ENCODE peak calls at places on chromosome 4, in seven cellular contexts. H is AG09319; F is gastrocnemius medialis; J is BJ; Q is coronary artery; M is tibial artery; X is CD8-positive, alpha-beta T cell. U is an unnamed sample.

GRCh38 chr4:75679876-75680575 is 6.8 kb upstream of the G3BP2 start:
- DNase-seq in H (no peak), F (no peak), J (no peak), Q (no peak), M (no peak), X (no peak), U (no peak)

GRCh38 chr4:75718529-75718928 is 5.8 kb upstream of the USO1 start:
- DNase-seq in H (no peak), F (no peak), J (no peak), Q (no peak), M (no peak), X (no peak), U (no peak)

GRCh38 chr4:17117746-17118145 is 219.3 kb upstream of the LDB2 start:
- DNase-seq in H (no peak), F (no peak), J (no peak), Q (no peak), M (no peak), X (no peak), U (no peak)

GRCh38 chr4:183443609-183444148 is 757 bp upstream of the CDKN2AIP start:
- DNase-seq in H (no peak), F (peak), J (peak), Q (peak), M (no peak), X (peak), U (no peak)

GRCh38 chr4:41181037-41181436 is 33.3 kb downstream of the APBB2 start:
- DNase-seq in H (no peak), F (no peak), J (no peak), Q (no peak), M (no peak), X (no peak), U (no peak)

GRCh38 chr4:11774346-11774745 is 345.7 kb upstream of the HS3ST1 start:
- DNase-seq in H (no peak), F (no peak), J (no peak), Q (no peak), M (no peak), X (no peak), U (no peak)

GRCh38 chr4:3461515-3462291 is 1.4 kb upstream of the DOK7 start:
- DNase-seq in H (no peak), F (peak), J (no peak), Q (peak), M (no peak), X (no peak), U (peak)

GRCh38 chr4:107034982-107035710 is 967 bp downstream of the DKK2 start:
- DNase-seq in H (no peak), F (peak), J (no peak), Q (no peak), M (peak), X (no peak), U (no peak)

GRCh38 chr4:89303989-89304388 is 3.6 kb downstream of the GPRIN3 start:
- DNase-seq in H (no peak), F (no peak), J (no peak), Q (no peak), M (no peak), X (no peak), U (no peak)

GRCh38 chr4:107734120-107734519 is 14.1 kb upstream of the PAPSS1 start:
- DNase-seq in H (no peak), F (no peak), J (no peak), Q (no peak), M (no peak), X (no peak), U (no peak)

GRCh38 chr4:165682621-165683020 is 190.4 kb upstream of the TLL1 start:
- DNase-seq in H (no peak), F (no peak), J (no peak), Q (no peak), M (no peak), X (no peak), U (no peak)

GRCh38 chr4:78689224-78689623 is 86.9 kb upstream of the BMP2K start:
- DNase-seq in H (no peak), F (no peak), J (no peak), Q (no peak), M (no peak), X (no peak), U (no peak)

GRCh38 chr4:113476800-113477199 is 284.7 kb downstream of the CAMK2D start:
- DNase-seq in H (no peak), F (no peak), J (no peak), Q (no peak), M (no peak), X (no peak), U (no peak)

GRCh38 chr4:121764702-121765367 is at the start of gene SMIM43:
- DNase-seq in H (no peak), F (no peak), J (no peak), Q (no peak), M (no peak), X (no peak), U (no peak)

GRCh38 chr4:104302731-104303130 is 192.0 kb downstream of the CXXC4 start:
- DNase-seq in H (no peak), F (no peak), J (no peak), Q (no peak), M (no peak), X (no peak), U (no peak)

GRCh38 chr4:1033840-1034551 is 22.6 kb downstream of the FGFRL1 start:
- DNase-seq in H (no peak), F (no peak), J (no peak), Q (no peak), M (peak), X (no peak), U (no peak)

GRCh38 chr4:73698217-73698616 is 42.2 kb upstream of the CXCL8 start:
- DNase-seq in H (no peak), F (no peak), J (no peak), Q (no peak), M (no peak), X (no peak), U (no peak)

GRCh38 chr4:77600521-77601451 is 4.8 kb upstream of the CXCL13 start:
- DNase-seq in H (no peak), F (no peak), J (no peak), Q (no peak), M (no peak), X (no peak), U (no peak)

GRCh38 chr4:101865501-101866062 is 75.1 kb downstream of the BANK1 start:
- DNase-seq in H (no peak), F (no peak), J (peak), Q (no peak), M (no peak), X (no peak), U (no peak)

GRCh38 chr4:38601244-38601915 is 62.6 kb upstream of the KLF3 start:
- DNase-seq in H (no peak), F (no peak), J (no peak), Q (no peak), M (peak), X (no peak), U (no peak)

GRCh38 chr4:145423017-145423708 is 58.5 kb upstream of the SMAD1 start:
- DNase-seq in H (no peak), F (no peak), J (no peak), Q (no peak), M (no peak), X (no peak), U (no peak)

GRCh38 chr4:137635108-137635507 is 102.8 kb upstream of the PCDH18 start:
- DNase-seq in H (peak), F (no peak), J (no peak), Q (no peak), M (no peak), X (no peak), U (no peak)

GRCh38 chr4:95505149-95505548 is 43.6 kb downstream of the UNC5C start:
- DNase-seq in H (no peak), F (no peak), J (no peak), Q (no peak), M (no peak), X (no peak), U (no peak)

GRCh38 chr4:98706200-98706813 is 47.9 kb upstream of the TSPAN5 start:
- DNase-seq in H (no peak), F (no peak), J (no peak), Q (no peak), M (no peak), X (peak), U (no peak)

GRCh38 chr4:188704288-188704687 is 565.0 kb downstream of the TRIML1 start:
- DNase-seq in H (no peak), F (no peak), J (no peak), Q (no peak), M (no peak), X (no peak), U (no peak)

GRCh38 chr4:148510211-148510610 is 68.0 kb upstream of the NR3C2 start:
- DNase-seq in H (no peak), F (no peak), J (no peak), Q (no peak), M (no peak), X (no peak), U (no peak)

GRCh38 chr4:118967393-118967792 is 78.7 kb downstream of the SYNPO2 start:
- DNase-seq in H (peak), F (peak), J (no peak), Q (no peak), M (peak), X (no peak), U (no peak)

DNA sequence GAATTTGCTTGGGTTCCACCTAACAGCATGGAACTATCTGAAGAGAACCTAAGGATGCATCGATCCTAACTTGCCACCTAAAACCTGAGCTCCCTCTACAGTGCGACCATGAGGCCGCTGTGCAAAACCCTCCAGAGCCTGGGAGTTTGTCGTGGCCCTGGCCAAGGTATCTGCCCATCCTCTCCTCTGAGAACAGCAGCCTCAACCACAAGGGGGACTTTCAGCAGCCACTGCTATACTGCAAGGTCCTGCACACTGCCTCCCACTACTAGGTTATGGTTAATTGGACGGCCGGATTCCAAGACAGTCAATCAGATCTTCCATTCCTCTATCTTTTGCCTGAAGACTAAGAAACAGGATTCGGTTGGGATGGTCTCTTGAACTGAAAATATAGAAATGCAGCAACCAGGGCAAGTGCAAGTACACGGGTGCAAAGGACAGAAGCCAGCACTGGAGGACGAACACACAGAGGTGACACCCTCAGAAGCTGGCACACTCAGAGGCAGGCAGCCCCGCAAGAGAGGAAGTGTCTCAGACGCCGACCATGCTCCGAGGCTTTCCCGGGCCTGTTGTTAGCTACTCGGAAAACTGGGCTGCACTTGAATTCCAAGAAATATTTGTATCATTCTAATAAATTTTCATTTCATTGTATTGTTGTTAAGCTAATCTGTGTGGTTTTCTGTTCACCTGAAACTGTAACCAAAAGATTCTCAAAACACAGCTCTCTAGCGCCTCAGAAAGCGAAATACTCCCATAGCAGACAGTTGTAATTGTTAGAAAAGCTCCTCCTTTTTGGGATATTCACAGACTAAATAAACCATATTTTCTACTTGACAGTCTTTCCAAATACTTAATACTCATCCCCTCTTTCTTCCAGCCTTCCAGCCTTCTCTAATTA is 63.3 kb downstream of the AFAP1 start:
- DNase-seq in H (no peak), F (no peak), J (no peak), Q (no peak), M (no peak), X (peak), U (no peak)
- TF ChIP-seq CTCF in H (peak), F (no peak), J (peak), Q (no peak), M (peak), X (no peak), U (no peak)

GRCh38 chr4:20754091-20754490 is 53.8 kb downstream of the PACRGL start:
- DNase-seq in H (no peak), F (no peak), J (no peak), Q (no peak), M (no peak), X (no peak), U (no peak)

GRCh38 chr4:20764353-20764752 is 64.1 kb downstream of the PACRGL start:
- DNase-seq in H (no peak), F (no peak), J (no peak), Q (no peak), M (no peak), X (no peak), U (no peak)

GRCh38 chr4:20761382-20761781 is 61.1 kb downstream of the PACRGL start:
- DNase-seq in H (no peak), F (no peak), J (no peak), Q (no peak), M (no peak), X (no peak), U (no peak)

GRCh38 chr4:20761826-20762225 is 61.6 kb downstream of the PACRGL start:
- DNase-seq in H (no peak), F (no peak), J (no peak), Q (no peak), M (no peak), X (no peak), U (no peak)

GRCh38 chr4:20760053-20760452 is 59.8 kb downstream of the PACRGL start:
- DNase-seq in H (no peak), F (no peak), J (no peak), Q (no peak), M (no peak), X (no peak), U (no peak)
- TF ChIP-seq CTCF in H (no peak), F (no peak), J (peak), Q (no peak), M (no peak), X (no peak), U (no peak)

GRCh38 chr4:128604204-128604603 is 205.3 kb upstream of the JADE1 start:
- DNase-seq in H (no peak), F (no peak), J (no peak), Q (no peak), M (no peak), X (no peak), U (no peak)

GRCh38 chr4:128604840-128605239 is 204.7 kb upstream of the JADE1 start:
- DNase-seq in H (no peak), F (no peak), J (no peak), Q (no peak), M (no peak), X (no peak), U (no peak)

GRCh38 chr4:128601992-128602695 is 207.4 kb upstream of the JADE1 start:
- DNase-seq in H (no peak), F (no peak), J (no peak), Q (no peak), M (peak), X (no peak), U (no peak)

GRCh38 chr4:128600410-128600809 is 209.1 kb upstream of the JADE1 start:
- DNase-seq in H (no peak), F (no peak), J (no peak), Q (no peak), M (peak), X (no peak), U (no peak)

GRCh38 chr4:128600996-128601857 is 208.3 kb upstream of the JADE1 start:
- DNase-seq in H (peak), F (peak), J (peak), Q (no peak), M (peak), X (no peak), U (peak)
- TF ChIP-seq CTCF in H (no peak), F (no peak), J (no peak), Q (no peak), M (no peak), X (no peak), U (no peak)

GRCh38 chr4:152063301-152064235 is 302.8 kb upstream of the GATB start:
- DNase-seq in H (no peak), F (peak), J (no peak), Q (no peak), M (no peak), X (peak), U (peak)

GRCh38 chr4:152064282-152064681 is 303.5 kb upstream of the GATB start:
- DNase-seq in H (no peak), F (no peak), J (no peak), Q (no peak), M (no peak), X (no peak), U (no peak)

GRCh38 chr4:152064753-152065152 is 303.9 kb upstream of the GATB start:
- DNase-seq in H (no peak), F (no peak), J (no peak), Q (no peak), M (no peak), X (no peak), U (no peak)

GRCh38 chr4:152065545-152065944 is 304.7 kb upstream of the GATB start:
- DNase-seq in H (no peak), F (no peak), J (no peak), Q (no peak), M (no peak), X (no peak), U (no peak)
- TF ChIP-seq CTCF in H (no peak), F (no peak), J (no peak), Q (no peak), M (no peak), X (no peak), U (no peak)

GRCh38 chr4:6333301-6334202 is 63.9 kb downstream of the WFS1 start:
- DNase-seq in H (no peak), F (no peak), J (no peak), Q (no peak), M (no peak), X (no peak), U (no peak)
- TF ChIP-seq CTCF in H (peak), F (peak), J (peak), Q (no peak), M (no peak), X (no peak), U (peak)

DNA sequence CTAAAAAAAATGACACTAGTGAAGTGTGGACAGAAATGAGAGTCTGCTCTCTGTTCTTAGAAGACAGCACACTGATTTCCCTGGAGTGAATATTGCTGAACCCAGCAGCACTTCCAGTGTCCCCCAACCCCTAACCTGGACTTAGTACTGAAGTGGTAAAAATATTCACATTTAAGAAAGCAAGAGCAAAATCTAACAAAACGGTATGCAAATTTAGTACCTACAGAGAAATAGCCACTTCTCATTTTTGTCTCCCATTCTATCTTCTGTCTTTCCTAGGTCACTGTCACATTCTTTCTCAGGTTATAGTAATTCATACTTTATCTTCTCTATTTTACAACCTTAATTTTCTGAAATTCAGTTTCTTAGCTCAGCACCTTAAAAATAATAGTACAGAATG is 274.7 kb downstream of the CFAP299 start:
- DNase-seq in H (no peak), F (no peak), J (no peak), Q (no peak), M (no peak), X (no peak), U (no peak)
- TF ChIP-seq CTCF in H (no peak), F (no peak), J (no peak), Q (no peak), M (no peak), X (no peak), U (no peak)

GRCh38 chr4:22465349-22465748 is 50.5 kb downstream of the ADGRA3 start:
- DNase-seq in H (no peak), F (no peak), J (no peak), Q (no peak), M (no peak), X (no peak), U (no peak)

GRCh38 chr4:22463179-22463578 is 52.7 kb downstream of the ADGRA3 start:
- DNase-seq in H (no peak), F (no peak), J (no peak), Q (no peak), M (no peak), X (no peak), U (no peak)

GRCh38 chr4:22460266-22460665 is 55.6 kb downstream of the ADGRA3 start:
- DNase-seq in H (no peak), F (no peak), J (no peak), Q (no peak), M (no peak), X (no peak), U (no peak)

GRCh38 chr4:22465996-22466395 is 49.9 kb downstream of the ADGRA3 start:
- DNase-seq in H (no peak), F (no peak), J (no peak), Q (no peak), M (no peak), X (no peak), U (no peak)

GRCh38 chr4:22462693-22463092 is 53.2 kb downstream of the ADGRA3 start:
- DNase-seq in H (no peak), F (no peak), J (no peak), Q (no peak), M (no peak), X (no peak), U (no peak)
- TF ChIP-seq CTCF in H (no peak), F (no peak), J (no peak), Q (no peak), M (no peak), X (no peak), U (no peak)

DNA sequence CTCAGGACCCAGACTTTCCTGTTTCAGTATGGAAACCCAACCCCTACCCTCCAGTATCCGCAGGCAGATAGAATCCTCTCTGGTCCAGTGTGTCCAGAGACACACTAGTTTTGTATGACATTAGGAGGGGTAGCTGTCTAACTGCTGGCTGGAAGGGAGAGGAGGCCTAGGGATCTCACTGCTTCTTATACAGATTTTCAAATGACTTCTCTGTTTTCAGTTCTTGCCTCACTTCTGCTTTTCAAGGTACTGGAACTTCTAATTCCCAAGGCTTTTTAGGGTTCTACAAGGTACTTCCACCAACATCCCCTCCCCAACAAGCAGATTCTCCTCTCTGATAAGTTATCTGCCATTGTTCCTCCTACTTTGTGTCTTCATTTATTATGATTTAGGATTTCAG is 6.1 kb downstream of the SGCB start:
- DNase-seq in H (no peak), F (no peak), J (no peak), Q (no peak), M (no peak), X (no peak), U (no peak)
- TF ChIP-seq CTCF in H (no peak), F (no peak), J (no peak), Q (no peak), M (no peak), X (no peak), U (no peak)

GRCh38 chr4:167989815-167990214 is 102.5 kb upstream of the ANXA10 start:
- DNase-seq in H (no peak), F (no peak), J (no peak), Q (no peak), M (no peak), X (no peak), U (no peak)
- TF ChIP-seq CTCF in H (no peak), F (no peak), J (no peak), Q (no peak), M (no peak), X (no peak), U (no peak)

DNA sequence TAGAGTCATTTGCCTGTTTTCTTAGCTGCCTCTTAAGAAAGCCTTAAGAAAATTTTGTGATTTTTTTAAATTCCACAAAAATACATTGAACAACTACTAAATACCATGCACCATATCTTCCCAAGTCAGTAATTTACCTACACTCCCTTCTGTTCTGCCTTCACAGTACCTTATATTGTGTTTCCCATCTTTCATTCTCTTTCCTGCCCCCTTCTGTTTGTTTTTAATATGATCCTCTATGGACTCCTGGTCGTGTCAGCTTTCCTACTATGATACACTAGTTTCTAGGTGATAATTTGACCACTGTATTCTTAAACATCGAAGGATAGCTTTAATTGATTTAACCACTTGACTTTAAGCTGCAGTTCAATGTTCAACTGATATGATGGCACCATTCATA is 297.7 kb upstream of the HAND2 start:
- DNase-seq in H (no peak), F (no peak), J (no peak), Q (no peak), M (no peak), X (no peak), U (no peak)
- TF ChIP-seq CTCF in H (no peak), F (no peak), J (peak), Q (no peak), M (no peak), X (no peak), U (no peak)

U was measured in Peyer's patch.